ENCODE peak calls at places on chromosomes 6 and 20, in eight cellular contexts. One of them, this sample, is unnamed.

GRCh38 chr6:98516869-98517268 is 317.5 kb upstream of the POU3F2 start:
- DNase-seq in stomach: no peak
- DNase-seq in ovary: no peak
- DNase-seq in tibial nerve: no peak
- DNase-seq in esophagus squamous epithelium: no peak
- DNase-seq in A549: no peak
- DNase-seq in adrenal gland: no peak
- DNase-seq in suprapubic skin: no peak
- DNase-seq in this sample: no peak

GRCh38 chr20:7971536-7972285 is 31.5 kb upstream of the HAO1 start:
- DNase-seq in adrenal gland: no peak
- DNase-seq in A549: no peak
- DNase-seq in ovary: no peak
- DNase-seq in tibial nerve: no peak
- DNase-seq in esophagus squamous epithelium: no peak
- DNase-seq in stomach: no peak
- DNase-seq in suprapubic skin: no peak
- DNase-seq in this sample: no peak

GRCh38 chr6:73285674-73286283 is 22.8 kb upstream of the KHDC1 start:
- DNase-seq in adrenal gland: no peak
- DNase-seq in stomach: no peak
- DNase-seq in A549: peak
- DNase-seq in ovary: no peak
- DNase-seq in tibial nerve: no peak
- DNase-seq in esophagus squamous epithelium: no peak
- DNase-seq in suprapubic skin: no peak
- DNase-seq in this sample: no peak

GRCh38 chr6:32554269-32554919 is 24.3 kb upstream of the HLA-DRB5 start:
- DNase-seq in ovary: no peak
- DNase-seq in adrenal gland: no peak
- DNase-seq in A549: no peak
- DNase-seq in stomach: no peak
- DNase-seq in esophagus squamous epithelium: no peak
- DNase-seq in tibial nerve: no peak
- DNase-seq in suprapubic skin: no peak
- DNase-seq in this sample: no peak

GRCh38 chr6:47134476-47135189 is 92.5 kb upstream of the ADGRF1 start:
- DNase-seq in A549: peak
- DNase-seq in stomach: no peak
- DNase-seq in tibial nerve: no peak
- DNase-seq in suprapubic skin: no peak
- DNase-seq in adrenal gland: no peak
- DNase-seq in ovary: no peak
- DNase-seq in esophagus squamous epithelium: no peak
- DNase-seq in this sample: no peak

GRCh38 chr6:71287926-71288227 is 734 bp upstream of the OGFRL1 start:
- DNase-seq in ovary: no peak
- DNase-seq in esophagus squamous epithelium: no peak
- DNase-seq in A549: no peak
- DNase-seq in tibial nerve: no peak
- DNase-seq in suprapubic skin: no peak
- DNase-seq in stomach: no peak
- DNase-seq in adrenal gland: no peak
- DNase-seq in this sample: no peak

GRCh38 chr6:5206920-5207561 is 53.7 kb downstream of the LYRM4 start:
- DNase-seq in ovary: no peak
- DNase-seq in adrenal gland: no peak
- DNase-seq in tibial nerve: no peak
- DNase-seq in esophagus squamous epithelium: no peak
- DNase-seq in A549: no peak
- DNase-seq in suprapubic skin: no peak
- DNase-seq in stomach: no peak
- DNase-seq in this sample: no peak

GRCh38 chr6:130390890-130391289 is 25.1 kb downstream of the TMEM200A start:
- DNase-seq in stomach: no peak
- DNase-seq in ovary: no peak
- DNase-seq in adrenal gland: no peak
- DNase-seq in suprapubic skin: no peak
- DNase-seq in A549: no peak
- DNase-seq in esophagus squamous epithelium: no peak
- DNase-seq in tibial nerve: no peak
- DNase-seq in this sample: no peak

GRCh38 chr6:28078050-28078449 is 2.3 kb upstream of the ZNF165 start:
- DNase-seq in A549: no peak
- DNase-seq in tibial nerve: no peak
- DNase-seq in ovary: no peak
- DNase-seq in adrenal gland: no peak
- DNase-seq in stomach: no peak
- DNase-seq in esophagus squamous epithelium: no peak
- DNase-seq in suprapubic skin: no peak
- DNase-seq in this sample: no peak

GRCh38 chr20:63628246-63628975 is 1.5 kb upstream of the GMEB2 start:
- DNase-seq in stomach: peak
- DNase-seq in A549: peak
- DNase-seq in ovary: peak
- DNase-seq in tibial nerve: no peak
- DNase-seq in adrenal gland: peak
- DNase-seq in suprapubic skin: no peak
- DNase-seq in esophagus squamous epithelium: no peak
- DNase-seq in this sample: no peak

GRCh38 chr6:41519748-41520699 is 26.2 kb upstream of the FOXP4 start:
- DNase-seq in adrenal gland: no peak
- DNase-seq in tibial nerve: no peak
- DNase-seq in stomach: peak
- DNase-seq in esophagus squamous epithelium: no peak
- DNase-seq in suprapubic skin: no peak
- DNase-seq in A549: no peak
- DNase-seq in ovary: no peak
- DNase-seq in this sample: no peak

GRCh38 chr20:53309515-53309914 is 284.1 kb downstream of the ZNF217 start:
- DNase-seq in suprapubic skin: no peak
- DNase-seq in esophagus squamous epithelium: no peak
- DNase-seq in A549: no peak
- DNase-seq in tibial nerve: no peak
- DNase-seq in stomach: no peak
- DNase-seq in adrenal gland: no peak
- DNase-seq in ovary: no peak
- DNase-seq in this sample: no peak

GRCh38 chr6:80132942-80133517 is 26.6 kb downstream of the BCKDHB start:
- DNase-seq in suprapubic skin: no peak
- DNase-seq in stomach: peak
- DNase-seq in tibial nerve: peak
- DNase-seq in esophagus squamous epithelium: no peak
- DNase-seq in A549: peak
- DNase-seq in adrenal gland: peak
- DNase-seq in ovary: peak
- DNase-seq in this sample: peak

GRCh38 chr20:35329435-35330139 is 37.4 kb upstream of the FAM83C start:
- DNase-seq in stomach: peak
- DNase-seq in A549: peak
- DNase-seq in esophagus squamous epithelium: no peak
- DNase-seq in suprapubic skin: no peak
- DNase-seq in tibial nerve: no peak
- DNase-seq in ovary: no peak
- DNase-seq in adrenal gland: peak
- DNase-seq in this sample: peak

DNA sequence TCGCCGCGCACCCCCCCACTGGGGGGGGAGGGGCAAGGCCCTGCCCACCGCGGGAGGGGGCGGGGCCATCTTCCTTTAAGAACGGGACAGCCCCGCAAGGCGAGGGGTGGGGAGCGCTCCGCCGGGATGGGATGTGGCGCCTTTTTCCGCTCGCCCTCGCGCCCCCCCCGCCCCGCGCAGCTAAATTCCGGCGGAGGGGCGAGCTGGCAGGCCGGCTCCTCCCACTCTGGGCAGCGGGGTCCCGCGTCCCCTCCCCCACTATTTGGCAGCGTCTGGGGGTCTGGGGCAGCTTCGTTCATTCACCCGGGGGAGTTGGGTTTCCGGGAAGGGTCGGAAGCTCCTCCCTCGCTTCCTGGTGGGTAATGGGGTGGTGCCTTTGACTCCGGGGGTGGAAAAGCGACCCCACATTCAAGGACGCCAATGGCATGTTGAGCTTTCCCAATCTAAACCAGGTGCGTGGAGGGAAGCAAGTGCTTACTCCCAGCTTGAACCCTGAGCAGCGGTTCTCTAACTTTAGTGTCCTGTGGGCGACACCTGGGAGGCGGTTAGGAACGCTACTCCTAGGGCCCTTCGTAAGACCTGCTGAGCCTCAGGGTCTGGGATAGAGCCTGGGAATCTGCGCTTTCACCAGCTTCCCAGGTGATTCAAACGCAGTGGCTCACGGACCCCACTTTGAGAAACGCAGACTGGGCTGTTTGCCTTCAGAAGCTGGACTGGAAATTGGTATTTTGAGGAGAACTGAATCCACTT is 927 bp downstream of the ASXL1 start:
- DNase-seq in stomach: peak
- DNase-seq in adrenal gland: peak
- DNase-seq in A549: peak
- DNase-seq in tibial nerve: peak
- DNase-seq in suprapubic skin: peak
- DNase-seq in esophagus squamous epithelium: peak
- DNase-seq in ovary: peak
- DNase-seq in this sample: peak
- TF ChIP-seq POLR2A in stomach: no peak
- TF ChIP-seq POLR2A in adrenal gland: peak
- TF ChIP-seq POLR2A in A549: peak
- TF ChIP-seq POLR2A in tibial nerve: no peak
- TF ChIP-seq POLR2A in suprapubic skin: no peak
- TF ChIP-seq POLR2A in esophagus squamous epithelium: peak
- TF ChIP-seq POLR2A in ovary: no peak
- TF ChIP-seq POLR2A in this sample: no peak

GRCh38 chr6:119466226-119466625 is 116.7 kb upstream of the MAN1A1 start:
- DNase-seq in ovary: no peak
- DNase-seq in tibial nerve: no peak
- DNase-seq in A549: no peak
- DNase-seq in stomach: no peak
- DNase-seq in suprapubic skin: no peak
- DNase-seq in adrenal gland: no peak
- DNase-seq in esophagus squamous epithelium: no peak
- DNase-seq in this sample: no peak
- TF ChIP-seq POLR2A in ovary: no peak
- TF ChIP-seq POLR2A in tibial nerve: no peak
- TF ChIP-seq POLR2A in A549: no peak
- TF ChIP-seq POLR2A in stomach: no peak
- TF ChIP-seq POLR2A in suprapubic skin: no peak
- TF ChIP-seq POLR2A in adrenal gland: no peak
- TF ChIP-seq POLR2A in esophagus squamous epithelium: no peak
- TF ChIP-seq POLR2A in this sample: no peak

DNA sequence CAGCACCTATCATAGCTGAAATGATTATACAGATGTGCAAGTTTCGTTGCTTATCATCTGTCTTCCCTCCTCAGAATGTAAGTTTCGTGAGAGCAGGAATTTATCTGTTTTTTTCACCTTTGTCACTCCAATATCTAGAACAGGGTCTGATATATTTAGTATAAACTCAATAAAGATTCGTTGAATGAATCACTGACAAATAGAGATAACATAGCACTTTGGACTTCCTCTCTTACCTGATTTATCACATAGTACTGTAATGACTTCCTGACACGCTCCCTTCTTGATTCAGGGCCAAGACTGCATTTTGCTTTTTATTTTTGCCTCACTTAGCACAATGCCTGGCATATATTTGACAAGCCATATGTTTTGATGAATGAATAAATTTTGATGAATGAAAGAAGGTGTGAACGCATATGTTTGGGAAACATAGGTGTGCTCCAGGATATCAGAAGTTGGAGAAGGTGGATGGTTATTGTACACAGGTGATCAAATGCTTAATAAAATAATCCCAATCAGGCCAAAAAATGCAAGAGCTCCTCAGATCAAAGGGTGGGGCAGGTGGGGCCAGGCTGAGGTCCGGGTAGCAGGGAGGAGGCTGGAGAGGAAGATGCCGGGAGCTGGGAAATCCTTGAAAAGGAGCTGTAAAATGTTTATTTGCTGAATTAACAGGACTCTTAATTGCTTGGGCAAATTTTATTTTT is 33.0 kb downstream of the PIM1 start:
- DNase-seq in stomach: no peak
- DNase-seq in A549: no peak
- DNase-seq in adrenal gland: no peak
- DNase-seq in suprapubic skin: no peak
- DNase-seq in tibial nerve: no peak
- DNase-seq in ovary: no peak
- DNase-seq in esophagus squamous epithelium: no peak
- DNase-seq in this sample: no peak
- TF ChIP-seq POLR2A in stomach: no peak
- TF ChIP-seq POLR2A in A549: no peak
- TF ChIP-seq POLR2A in adrenal gland: no peak
- TF ChIP-seq POLR2A in suprapubic skin: no peak
- TF ChIP-seq POLR2A in tibial nerve: no peak
- TF ChIP-seq POLR2A in ovary: no peak
- TF ChIP-seq POLR2A in esophagus squamous epithelium: no peak
- TF ChIP-seq POLR2A in this sample: no peak

GRCh38 chr6:26029857-26030653 is 57.2 kb upstream of the HFE start:
- DNase-seq in adrenal gland: no peak
- DNase-seq in A549: no peak
- DNase-seq in suprapubic skin: no peak
- DNase-seq in stomach: no peak
- DNase-seq in ovary: no peak
- DNase-seq in esophagus squamous epithelium: no peak
- DNase-seq in tibial nerve: no peak
- DNase-seq in this sample: no peak

GRCh38 chr6:26031595-26032386 is 55.4 kb upstream of the HFE start:
- DNase-seq in esophagus squamous epithelium: peak
- DNase-seq in stomach: peak
- DNase-seq in adrenal gland: peak
- DNase-seq in ovary: peak
- DNase-seq in tibial nerve: peak
- DNase-seq in suprapubic skin: peak
- DNase-seq in A549: peak
- DNase-seq in this sample: peak

GRCh38 chr6:26030716-26031115 is 56.5 kb upstream of the HFE start:
- DNase-seq in esophagus squamous epithelium: no peak
- DNase-seq in stomach: no peak
- DNase-seq in ovary: no peak
- DNase-seq in adrenal gland: no peak
- DNase-seq in tibial nerve: no peak
- DNase-seq in suprapubic skin: no peak
- DNase-seq in A549: no peak
- DNase-seq in this sample: no peak

GRCh38 chr6:26032387-26033131 is 54.7 kb upstream of the HFE start:
- DNase-seq in tibial nerve: no peak
- DNase-seq in stomach: no peak
- DNase-seq in A549: peak
- DNase-seq in ovary: no peak
- DNase-seq in suprapubic skin: no peak
- DNase-seq in adrenal gland: peak
- DNase-seq in esophagus squamous epithelium: no peak
- DNase-seq in this sample: no peak

DNA sequence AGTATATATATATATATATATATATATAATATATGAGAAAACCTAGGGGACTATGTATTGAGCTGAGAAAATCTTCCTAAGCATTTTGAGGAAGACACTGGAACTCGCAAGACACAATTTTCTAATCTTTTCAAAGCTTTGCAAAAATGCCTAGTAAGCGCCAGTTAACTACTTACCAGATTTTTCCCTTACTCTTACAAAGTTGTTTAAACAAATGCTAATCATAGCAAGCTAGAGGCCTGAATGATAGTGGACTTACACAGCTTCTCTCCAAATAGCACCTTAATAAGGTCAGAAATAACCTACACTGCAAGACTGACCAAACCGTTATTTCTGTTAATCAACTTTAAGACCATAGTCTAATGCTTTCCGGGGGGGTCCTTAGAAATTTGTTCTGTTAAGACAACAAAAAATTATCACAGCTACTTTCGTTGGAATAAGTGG is 56.1 kb upstream of the HFE start:
- DNase-seq in A549: peak
- DNase-seq in suprapubic skin: no peak
- DNase-seq in tibial nerve: no peak
- DNase-seq in ovary: no peak
- DNase-seq in stomach: no peak
- DNase-seq in adrenal gland: no peak
- DNase-seq in esophagus squamous epithelium: no peak
- DNase-seq in this sample: no peak
- TF ChIP-seq POLR2A in A549: no peak
- TF ChIP-seq POLR2A in suprapubic skin: no peak
- TF ChIP-seq POLR2A in tibial nerve: no peak
- TF ChIP-seq POLR2A in ovary: no peak
- TF ChIP-seq POLR2A in stomach: no peak
- TF ChIP-seq POLR2A in adrenal gland: no peak
- TF ChIP-seq POLR2A in esophagus squamous epithelium: no peak
- TF ChIP-seq POLR2A in this sample: no peak

This sample was measured in lower leg skin.